ENCODE peak calls at places on chromosomes 5 and 9, in ten cellular contexts. B is adrenal gland; H is aorta; C is right atrium auricular region; Z is astrocyte; S is cardiac muscle cell; A is IMR-90; U is GM23338; L is CD8-positive, alpha-beta T cell; G is effector memory CD4-positive, alpha-beta T cell. W is an unnamed sample. For H3K4me1 and H3K27me3, the result is how much of the 10 kb centered on the place peaks cover.

GRCh38 chr5:168865973-168866372 is 286.8 kb upstream of the PANK3 start:
- DNase-seq in C (no peak), H (no peak), S (peak), Z (no peak), A (no peak), G (no peak), U (peak), L (no peak), B (no peak), W (no peak)

GRCh38 chr9:114025760-114026159 is 52.3 kb downstream of the AMBP start:
- DNase-seq in S (no peak), H (no peak), U (no peak), G (no peak), Z (no peak), C (no peak), A (no peak), B (peak), L (no peak), W (no peak)

GRCh38 chr5:121870489-121870888 is 18.8 kb downstream of the FTMT start:
- DNase-seq in A (peak), B (no peak), Z (no peak), S (no peak), U (peak), H (no peak), C (no peak), G (no peak), L (no peak), W (no peak)

GRCh38 chr5:116234681-116235080 is 149.9 kb downstream of the COMMD10 start:
- DNase-seq in C (no peak), B (no peak), S (no peak), H (no peak), U (no peak), Z (no peak), G (no peak), L (no peak), A (no peak), W (no peak)

GRCh38 chr5:8843766-8844165 is 702.1 kb downstream of the SEMA5A start:
- DNase-seq in G (no peak), A (peak), B (no peak), C (no peak), H (no peak), U (no peak), Z (peak), L (no peak), S (no peak), W (no peak)

GRCh38 chr9:135260776-135261175 is 173.3 kb downstream of the OLFM1 start:
- DNase-seq in B (no peak), C (no peak), A (no peak), H (no peak), G (no peak), U (peak), S (no peak), L (no peak), Z (no peak), W (no peak)

GRCh38 chr9:117247271-117247670 is 167.6 kb downstream of the ASTN2 start:
- DNase-seq in G (no peak), L (no peak), U (peak), A (no peak), C (no peak), H (no peak), S (peak), Z (no peak), B (no peak), W (no peak)

GRCh38 chr5:111453747-111454146 is 58.6 kb downstream of the STARD4 start:
- DNase-seq in H (no peak), U (no peak), C (no peak), A (peak), Z (peak), L (no peak), B (no peak), G (no peak), S (no peak), W (no peak)

GRCh38 chr9:128005938-128006337 is 25.1 kb upstream of the EEIG1 start:
- DNase-seq in L (no peak), B (peak), Z (no peak), C (no peak), S (no peak), H (peak), U (no peak), G (no peak), A (no peak), W (peak)

GRCh38 chr5:5209101-5209500 is 69.0 kb downstream of the ADAMTS16 start:
- DNase-seq in U (no peak), C (no peak), A (no peak), L (no peak), H (no peak), Z (peak), S (no peak), B (no peak), G (no peak), W (no peak)

GRCh38 chr5:143154495-143155375 is 248.8 kb downstream of the NR3C1 start:
- DNase-seq in B (no peak), C (no peak), S (no peak), U (no peak), H (no peak), G (no peak), A (peak), L (no peak), Z (peak), W (no peak)

GRCh38 chr5:38602641-38603040 is 46.2 kb upstream of the LIFR start:
- DNase-seq in U (peak), H (no peak), Z (no peak), C (no peak), L (no peak), G (no peak), S (no peak), A (no peak), B (no peak), W (no peak)
- H3K4me1 ChIP-seq in U (under half), H (under half), Z (half or more), C (under half), L (under half), G (under half), S (under half), A (under half), B (under half), W (under half)

GRCh38 chr9:132745911-132746709 is 75.8 kb downstream of the GTF3C4 start:
- DNase-seq in Z (no peak), U (no peak), C (no peak), A (no peak), S (no peak), H (no peak), G (no peak), B (no peak), L (no peak), W (no peak)

GRCh38 chr9:132740526-132741309 is 70.5 kb downstream of the GTF3C4 start:
- DNase-seq in S (no peak), C (no peak), U (no peak), Z (no peak), G (no peak), A (no peak), L (no peak), B (no peak), H (no peak), W (no peak)

GRCh38 chr9:132744881-132745761 is 74.9 kb downstream of the GTF3C4 start:
- DNase-seq in G (no peak), Z (no peak), U (peak), B (no peak), H (no peak), A (no peak), L (no peak), C (no peak), S (peak), W (no peak)

GRCh38 chr9:132742821-132743311 is 72.6 kb downstream of the GTF3C4 start:
- DNase-seq in H (no peak), G (no peak), C (no peak), Z (no peak), U (peak), S (no peak), A (no peak), L (no peak), B (no peak), W (no peak)

DNA sequence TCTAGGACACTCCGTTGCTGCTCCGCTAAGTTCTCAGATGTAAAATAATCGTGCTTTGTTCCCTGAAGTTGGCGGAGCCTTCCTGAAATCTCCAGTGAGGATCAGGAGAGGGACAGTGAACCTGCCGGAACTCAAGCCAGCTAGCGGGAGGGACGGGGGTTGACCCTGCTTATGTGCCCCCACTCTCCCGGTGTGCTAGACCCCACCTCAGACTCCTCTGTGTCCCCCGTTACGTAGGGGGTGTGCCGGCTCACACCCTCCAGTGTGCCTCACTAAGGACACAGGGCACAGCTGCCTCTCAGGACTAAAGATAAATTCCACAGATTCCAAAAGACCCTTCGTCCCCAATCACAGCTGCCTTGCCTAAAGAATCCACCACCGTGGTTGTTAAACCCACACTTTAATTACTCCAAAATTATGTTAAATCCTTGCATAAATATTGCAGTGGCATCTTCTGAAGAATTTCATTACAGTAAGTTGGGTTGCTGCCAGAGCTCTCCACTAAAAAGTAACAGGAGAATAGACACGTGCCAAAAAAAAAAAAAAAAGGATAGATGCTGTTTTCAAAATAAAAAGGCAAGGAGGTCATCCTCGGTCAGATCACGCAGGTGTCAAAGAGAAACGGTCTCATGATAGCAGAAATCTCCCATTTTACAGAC is 73.8 kb downstream of the GTF3C4 start:
- DNase-seq in L (no peak), S (peak), H (no peak), G (no peak), A (no peak), Z (no peak), B (no peak), C (no peak), U (peak), W (no peak)
- H3K27me3 ChIP-seq in L (under half), S (under half), H (under half), G (under half), A (half or more), Z (under half), B (under half), C (under half), U (under half), W (half or more)

GRCh38 chr9:115614326-115614725 is 496.4 kb upstream of the TNC start:
- DNase-seq in C (no peak), L (no peak), B (no peak), Z (no peak), U (no peak), H (no peak), S (no peak), A (no peak), G (no peak), W (no peak)
- H3K4me1 ChIP-seq in C (under half), L (under half), B (under half), Z (under half), U (under half), H (under half), S (under half), A (under half), G (under half), W (under half)

GRCh38 chr9:112642126-112642525 is 75.8 kb downstream of the INIP start:
- DNase-seq in H (no peak), Z (no peak), B (no peak), L (no peak), G (no peak), U (no peak), C (no peak), A (no peak), S (peak), W (no peak)

GRCh38 chr9:112640311-112640710 is 77.6 kb downstream of the INIP start:
- DNase-seq in A (no peak), B (no peak), H (no peak), U (no peak), L (no peak), G (no peak), S (no peak), Z (peak), C (no peak), W (no peak)

GRCh38 chr9:112647596-112647995 is 70.3 kb downstream of the INIP start:
- DNase-seq in L (no peak), Z (no peak), G (no peak), B (no peak), S (no peak), C (no peak), A (no peak), H (no peak), U (no peak), W (no peak)

GRCh38 chr9:112648624-112649023 is 69.3 kb downstream of the INIP start:
- DNase-seq in L (no peak), S (no peak), H (no peak), C (no peak), A (no peak), B (no peak), U (no peak), Z (no peak), G (no peak), W (no peak)

DNA sequence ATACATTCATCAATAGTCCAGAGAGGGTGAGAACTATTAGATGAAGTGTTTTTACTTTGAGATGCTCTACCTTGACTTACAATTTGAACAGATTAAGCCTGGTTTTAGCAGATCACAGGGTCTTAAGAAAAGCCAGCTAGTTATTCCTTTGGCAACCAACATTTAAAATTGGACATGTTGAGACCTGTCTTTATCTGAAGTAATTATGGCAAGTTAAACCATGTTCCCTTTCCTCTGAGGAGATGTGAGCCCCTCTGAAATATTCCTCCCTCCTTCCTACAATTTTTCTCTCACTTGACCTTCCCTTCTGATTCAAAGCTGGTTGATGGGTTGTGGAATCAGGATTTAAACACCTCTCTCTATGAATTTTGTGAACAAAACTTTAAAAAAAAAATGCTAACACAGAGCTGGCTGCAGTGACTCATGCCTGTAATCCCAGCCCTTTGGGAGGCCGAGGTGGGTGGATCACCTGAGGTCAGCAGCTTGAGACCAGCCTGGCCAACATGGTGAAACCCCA is 73.4 kb downstream of the INIP start:
- DNase-seq in S (no peak), Z (no peak), L (no peak), A (no peak), C (no peak), H (no peak), G (no peak), B (no peak), U (no peak), W (no peak)
- H3K27me3 ChIP-seq in S (under half), Z (under half), L (under half), A (under half), C (under half), H (under half), G (under half), B (under half), U (under half), W (under half)

GRCh38 chr5:177230660-177231059 is 72.9 kb downstream of the RAB24 start:
- DNase-seq in L (no peak), S (no peak), Z (no peak), H (no peak), A (no peak), C (no peak), U (no peak), B (no peak), G (no peak), W (no peak)
- H3K4me1 ChIP-seq in L (under half), S (under half), Z (under half), H (under half), A (under half), C (under half), U (under half), B (under half), G (under half), W (under half)